ENCODE peak calls at places on chromosomes 16 and 17, in six cellular contexts. One of them, this sample, is unnamed.

GRCh38 chr17:19709841-19710240 is 6.5 kb downstream of the SLC47A2 start:
- DNase-seq in SJSA1: no peak
- DNase-seq in thoracic aorta: no peak
- DNase-seq in body of pancreas: no peak
- DNase-seq in GM23248: no peak
- DNase-seq in fibroblast of lung: no peak
- DNase-seq in this sample: no peak

GRCh38 chr16:450385-450784 is 24.9 kb downstream of the RAB11FIP3 start:
- DNase-seq in SJSA1: no peak
- DNase-seq in thoracic aorta: no peak
- DNase-seq in GM23248: no peak
- DNase-seq in fibroblast of lung: no peak
- DNase-seq in body of pancreas: no peak
- DNase-seq in this sample: no peak

GRCh38 chr17:44363613-44364159 is at the start of gene FAM171A2:
- DNase-seq in SJSA1: peak; percentile 43
- DNase-seq in GM23248: peak; percentile 82
- DNase-seq in fibroblast of lung: peak; percentile 43
- DNase-seq in body of pancreas: peak; percentile 34
- DNase-seq in thoracic aorta: no peak
- DNase-seq in this sample: peak; percentile 40

GRCh38 chr17:17913695-17914332 is 58.4 kb downstream of the TOM1L2 start:
- DNase-seq in body of pancreas: peak; percentile 56
- DNase-seq in SJSA1: peak; percentile 75
- DNase-seq in thoracic aorta: peak; percentile 14
- DNase-seq in fibroblast of lung: peak; percentile 90
- DNase-seq in GM23248: peak; percentile 92
- DNase-seq in this sample: peak; percentile 96

GRCh38 chr17:63035271-63035670 is 69.2 kb downstream of the TANC2 start:
- DNase-seq in body of pancreas: no peak
- DNase-seq in fibroblast of lung: peak; percentile 85
- DNase-seq in thoracic aorta: no peak
- DNase-seq in GM23248: peak; percentile 71
- DNase-seq in SJSA1: no peak
- DNase-seq in this sample: no peak

GRCh38 chr16:20844588-20844987 is 38.3 kb downstream of the REXO5 start:
- DNase-seq in fibroblast of lung: no peak
- DNase-seq in SJSA1: no peak
- DNase-seq in body of pancreas: no peak
- DNase-seq in GM23248: no peak
- DNase-seq in thoracic aorta: no peak
- DNase-seq in this sample: no peak

GRCh38 chr17:30908717-30909420 is 2.8 kb upstream of the TEFM start:
- DNase-seq in thoracic aorta: no peak
- DNase-seq in SJSA1: no peak
- DNase-seq in fibroblast of lung: no peak
- DNase-seq in body of pancreas: no peak
- DNase-seq in GM23248: no peak
- DNase-seq in this sample: no peak

GRCh38 chr16:77558786-77559185 is 124.0 kb upstream of the ADAMTS18 start:
- DNase-seq in GM23248: no peak
- DNase-seq in SJSA1: no peak
- DNase-seq in fibroblast of lung: no peak
- DNase-seq in thoracic aorta: no peak
- DNase-seq in body of pancreas: no peak
- DNase-seq in this sample: no peak

GRCh38 chr17:74805543-74805991 is 29.4 kb upstream of the NAT9 start:
- DNase-seq in GM23248: no peak
- DNase-seq in SJSA1: no peak
- DNase-seq in thoracic aorta: no peak
- DNase-seq in fibroblast of lung: no peak
- DNase-seq in body of pancreas: no peak
- DNase-seq in this sample: no peak

GRCh38 chr17:2510559-2510958 is 1.1 kb downstream of the METTL16 start:
- DNase-seq in SJSA1: no peak
- DNase-seq in GM23248: no peak
- DNase-seq in thoracic aorta: no peak
- DNase-seq in body of pancreas: no peak
- DNase-seq in fibroblast of lung: no peak
- DNase-seq in this sample: no peak

GRCh38 chr17:42247734-42248133 is 28.5 kb downstream of the STAT5B start:
- DNase-seq in fibroblast of lung: peak; percentile 64
- DNase-seq in thoracic aorta: no peak
- DNase-seq in body of pancreas: no peak
- DNase-seq in GM23248: peak; percentile 82
- DNase-seq in SJSA1: peak; percentile 47
- DNase-seq in this sample: no peak

GRCh38 chr16:64250866-64251265 is 871.0 kb downstream of the CDH11 start:
- DNase-seq in thoracic aorta: no peak
- DNase-seq in body of pancreas: no peak
- DNase-seq in fibroblast of lung: peak; percentile 61
- DNase-seq in GM23248: peak; percentile 11
- DNase-seq in SJSA1: no peak
- DNase-seq in this sample: no peak
- H3K9me3 ChIP-seq in thoracic aorta: no peaks in the 10 kb centered on the region
- H3K9me3 ChIP-seq in body of pancreas: no peaks in the 10 kb centered on the region
- H3K9me3 ChIP-seq in fibroblast of lung: no peaks in the 10 kb centered on the region
- H3K9me3 ChIP-seq in GM23248: no peaks in the 10 kb centered on the region
- H3K9me3 ChIP-seq in SJSA1: no peaks in the 10 kb centered on the region
- H3K9me3 ChIP-seq in this sample: no peaks in the 10 kb centered on the region

GRCh38 chr17:4584125-4584834 is at the start of gene SMTNL2:
- DNase-seq in thoracic aorta: no peak
- DNase-seq in fibroblast of lung: no peak
- DNase-seq in GM23248: peak; percentile 27
- DNase-seq in SJSA1: no peak
- DNase-seq in body of pancreas: no peak
- DNase-seq in this sample: no peak
- H3K4me3 ChIP-seq in thoracic aorta: peak within 1 kb of the TSS; percentile 68
- H3K4me3 ChIP-seq in fibroblast of lung: peak within 1 kb of the TSS; percentile 42
- H3K4me3 ChIP-seq in GM23248: peak within 1 kb of the TSS; percentile 29
- H3K4me3 ChIP-seq in SJSA1: no peak within 1 kb of the TSS
- H3K4me3 ChIP-seq in body of pancreas: no peak within 1 kb of the TSS
- H3K4me3 ChIP-seq in this sample: no peak within 1 kb of the TSS

GRCh38 chr16:66267287-66268137 is 99.0 kb upstream of the CDH5 start:
- DNase-seq in SJSA1: peak; percentile 62
- DNase-seq in body of pancreas: no peak
- DNase-seq in thoracic aorta: no peak
- DNase-seq in GM23248: no peak
- DNase-seq in fibroblast of lung: no peak
- DNase-seq in this sample: no peak
- H3K27ac ChIP-seq in SJSA1: peak overlapping the region; percentile 38
- H3K27ac ChIP-seq in body of pancreas: no peak overlapping the region
- H3K27ac ChIP-seq in thoracic aorta: no peak overlapping the region
- H3K27ac ChIP-seq in GM23248: peak overlapping the region; percentile 35
- H3K27ac ChIP-seq in fibroblast of lung: peak overlapping the region; percentile 81
- H3K27ac ChIP-seq in this sample: no peak overlapping the region

GRCh38 chr16:75152635-75153034 is 4.3 kb downstream of the ZFP1 start:
- DNase-seq in GM23248: no peak
- DNase-seq in fibroblast of lung: no peak
- DNase-seq in SJSA1: no peak
- DNase-seq in thoracic aorta: no peak
- DNase-seq in body of pancreas: no peak
- DNase-seq in this sample: no peak
- H3K9me3 ChIP-seq in GM23248: peaks cover 9% of the 10 kb centered on the region
- H3K9me3 ChIP-seq in fibroblast of lung: no peaks in the 10 kb centered on the region
- H3K9me3 ChIP-seq in SJSA1: peaks cover 7% of the 10 kb centered on the region
- H3K9me3 ChIP-seq in thoracic aorta: peaks cover 13% of the 10 kb centered on the region
- H3K9me3 ChIP-seq in body of pancreas: no peaks in the 10 kb centered on the region
- H3K9me3 ChIP-seq in this sample: no peaks in the 10 kb centered on the region

GRCh38 chr16:23504076-23504452 is 6.2 kb downstream of the GGA2 start:
- DNase-seq in thoracic aorta: no peak
- DNase-seq in GM23248: peak; percentile 90
- DNase-seq in fibroblast of lung: peak; percentile 88
- DNase-seq in body of pancreas: peak; percentile 72
- DNase-seq in SJSA1: no peak
- DNase-seq in this sample: no peak
- H3K4me3 ChIP-seq in thoracic aorta: no peak overlapping the region
- H3K4me3 ChIP-seq in GM23248: peak overlapping the region; percentile 20
- H3K4me3 ChIP-seq in fibroblast of lung: no peak overlapping the region
- H3K4me3 ChIP-seq in body of pancreas: no peak overlapping the region
- H3K4me3 ChIP-seq in SJSA1: no peak overlapping the region
- H3K4me3 ChIP-seq in this sample: no peak overlapping the region

GRCh38 chr16:85393674-85394510 is 219.2 kb upstream of the GSE1 start:
- DNase-seq in GM23248: peak; percentile 64
- DNase-seq in SJSA1: no peak
- DNase-seq in body of pancreas: no peak
- DNase-seq in fibroblast of lung: no peak
- DNase-seq in thoracic aorta: no peak
- DNase-seq in this sample: peak; percentile 39

GRCh38 chr16:85395207-85395912 is 217.8 kb upstream of the GSE1 start:
- DNase-seq in thoracic aorta: peak; percentile 85
- DNase-seq in SJSA1: peak; percentile 95
- DNase-seq in fibroblast of lung: peak; percentile 99
- DNase-seq in body of pancreas: peak; percentile 73
- DNase-seq in GM23248: peak; percentile 99
- DNase-seq in this sample: peak; percentile 52

GRCh38 chr16:85392756-85393673 is 220.1 kb upstream of the GSE1 start:
- DNase-seq in SJSA1: no peak
- DNase-seq in GM23248: no peak
- DNase-seq in thoracic aorta: no peak
- DNase-seq in fibroblast of lung: no peak
- DNase-seq in body of pancreas: no peak
- DNase-seq in this sample: no peak

GRCh38 chr16:85395913-85396878 is 216.9 kb upstream of the GSE1 start:
- DNase-seq in SJSA1: no peak
- DNase-seq in GM23248: peak; percentile 52
- DNase-seq in thoracic aorta: no peak
- DNase-seq in fibroblast of lung: peak; percentile 47
- DNase-seq in body of pancreas: no peak
- DNase-seq in this sample: no peak

DNA sequence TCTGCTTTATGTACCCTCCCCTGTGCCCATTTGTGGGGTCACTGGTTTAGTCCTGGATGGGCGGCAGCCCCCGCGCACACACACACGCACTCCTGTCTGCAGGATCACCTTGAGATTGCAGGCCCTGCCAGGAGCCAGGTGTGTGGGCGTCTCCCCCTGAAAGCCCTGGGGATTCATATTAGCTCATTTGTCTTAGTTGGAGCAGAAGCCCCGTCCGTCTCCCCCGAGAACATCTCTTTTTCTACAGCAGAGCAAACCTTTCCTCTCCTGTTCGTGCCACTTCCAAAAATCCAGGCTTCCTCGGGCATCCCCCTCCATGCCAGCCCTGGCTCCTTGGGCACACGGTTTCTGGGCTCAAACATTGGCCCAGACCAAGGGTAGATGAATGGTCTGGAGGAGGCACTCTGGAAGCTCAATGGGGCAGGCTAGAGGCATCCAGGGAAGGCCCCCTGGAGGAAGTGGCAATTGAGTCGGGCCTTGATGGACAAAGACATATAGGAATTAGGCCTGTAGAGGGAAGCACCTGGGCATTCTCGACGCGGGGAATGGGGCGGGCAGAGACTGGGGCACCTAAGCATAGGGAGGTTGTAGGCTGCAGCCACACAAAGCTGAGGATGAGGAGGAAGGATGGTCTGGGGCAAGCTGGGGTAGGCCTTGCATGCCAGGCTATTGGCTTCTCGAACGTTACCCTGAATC is 218.5 kb upstream of the GSE1 start:
- DNase-seq in thoracic aorta: no peak
- DNase-seq in GM23248: no peak
- DNase-seq in fibroblast of lung: no peak
- DNase-seq in SJSA1: no peak
- DNase-seq in body of pancreas: no peak
- DNase-seq in this sample: no peak
- H3K27ac ChIP-seq in thoracic aorta: peak overlapping the region; percentile 70
- H3K27ac ChIP-seq in GM23248: peak overlapping the region; percentile 71
- H3K27ac ChIP-seq in fibroblast of lung: peak overlapping the region; percentile 58
- H3K27ac ChIP-seq in SJSA1: no peak overlapping the region
- H3K27ac ChIP-seq in body of pancreas: no peak overlapping the region
- H3K27ac ChIP-seq in this sample: no peak overlapping the region

This sample was measured in small intestine.